ENCODE peak calls at places on chromosome 13, in four cellular contexts. One of them, this sample, is unnamed.

GRCh38 chr13:95540848-95541247 is 11.7 kb upstream of the CLDN10 start:
- DNase-seq in tibial artery: no peak
- DNase-seq in fibroblast of the conjunctiva: no peak
- DNase-seq in Calu3: no peak
- DNase-seq in this sample: no peak

GRCh38 chr13:49833402-49833801 is 40.9 kb upstream of the KPNA3 start:
- DNase-seq in fibroblast of the conjunctiva: no peak
- DNase-seq in tibial artery: no peak
- DNase-seq in Calu3: no peak
- DNase-seq in this sample: no peak

GRCh38 chr13:110628952-110629701 is 13.8 kb downstream of the NAXD start:
- DNase-seq in Calu3: no peak
- DNase-seq in tibial artery: no peak
- DNase-seq in fibroblast of the conjunctiva: no peak
- DNase-seq in this sample: no peak

GRCh38 chr13:111564657-111565056 is 244.2 kb downstream of the TEX29 start:
- DNase-seq in fibroblast of the conjunctiva: no peak
- DNase-seq in Calu3: no peak
- DNase-seq in tibial artery: no peak
- DNase-seq in this sample: no peak

GRCh38 chr13:23547000-23547590 is 23.1 kb upstream of the TNFRSF19 start:
- DNase-seq in fibroblast of the conjunctiva: peak; percentile 5
- DNase-seq in Calu3: no peak
- DNase-seq in tibial artery: no peak
- DNase-seq in this sample: no peak

GRCh38 chr13:79492313-79492798 is 11.4 kb downstream of the NDFIP2 start:
- DNase-seq in Calu3: no peak
- DNase-seq in tibial artery: no peak
- DNase-seq in fibroblast of the conjunctiva: no peak
- DNase-seq in this sample: no peak

GRCh38 chr13:112510002-112510780 is 77.8 kb downstream of the TUBGCP3 start:
- DNase-seq in tibial artery: no peak
- DNase-seq in Calu3: no peak
- DNase-seq in fibroblast of the conjunctiva: peak; percentile 63
- DNase-seq in this sample: no peak

GRCh38 chr13:39419068-39419467 is 183.9 kb downstream of the LHFPL6 start:
- DNase-seq in tibial artery: no peak
- DNase-seq in fibroblast of the conjunctiva: no peak
- DNase-seq in Calu3: no peak
- DNase-seq in this sample: no peak

GRCh38 chr13:70844391-70845108 is 736.3 kb upstream of the KLHL1 start:
- DNase-seq in fibroblast of the conjunctiva: no peak
- DNase-seq in tibial artery: no peak
- DNase-seq in Calu3: no peak
- DNase-seq in this sample: no peak

GRCh38 chr13:26599885-26600284 is 42.4 kb downstream of the WASF3 start:
- DNase-seq in Calu3: no peak
- DNase-seq in tibial artery: no peak
- DNase-seq in fibroblast of the conjunctiva: no peak
- DNase-seq in this sample: no peak

GRCh38 chr13:97849305-97849704 is 104.2 kb upstream of the IPO5 start:
- DNase-seq in fibroblast of the conjunctiva: no peak
- DNase-seq in tibial artery: no peak
- DNase-seq in Calu3: no peak
- DNase-seq in this sample: no peak

GRCh38 chr13:77478645-77478997 is 56.9 kb upstream of the SCEL start:
- DNase-seq in tibial artery: no peak
- DNase-seq in fibroblast of the conjunctiva: no peak
- DNase-seq in Calu3: no peak
- DNase-seq in this sample: no peak

GRCh38 chr13:108496364-108497215 is 132.8 kb upstream of the MYO16 start:
- DNase-seq in tibial artery: no peak
- DNase-seq in Calu3: no peak
- DNase-seq in fibroblast of the conjunctiva: no peak
- DNase-seq in this sample: no peak

GRCh38 chr13:111314852-111315251 is 5.6 kb upstream of the TEX29 start:
- DNase-seq in tibial artery: no peak
- DNase-seq in fibroblast of the conjunctiva: no peak
- DNase-seq in Calu3: no peak
- DNase-seq in this sample: no peak

GRCh38 chr13:36377822-36378480 is 31.8 kb upstream of the SPART start:
- DNase-seq in Calu3: no peak
- DNase-seq in tibial artery: no peak
- DNase-seq in fibroblast of the conjunctiva: no peak
- DNase-seq in this sample: no peak

GRCh38 chr13:106661236-106661635 is 93.3 kb upstream of the ARGLU1 start:
- DNase-seq in fibroblast of the conjunctiva: no peak
- DNase-seq in tibial artery: no peak
- DNase-seq in Calu3: no peak
- DNase-seq in this sample: no peak

GRCh38 chr13:27171244-27171829 is at the start of gene USP12:
- DNase-seq in tibial artery: no peak
- DNase-seq in fibroblast of the conjunctiva: no peak
- DNase-seq in Calu3: peak; percentile 54
- DNase-seq in this sample: no peak

GRCh38 chr13:91187522-91187921 is 160.0 kb upstream of the MIR17HG start:
- DNase-seq in tibial artery: no peak
- DNase-seq in Calu3: no peak
- DNase-seq in fibroblast of the conjunctiva: no peak
- DNase-seq in this sample: no peak

GRCh38 chr13:33958964-33959363 is 141.0 kb downstream of the RFC3 start:
- DNase-seq in fibroblast of the conjunctiva: no peak
- DNase-seq in tibial artery: no peak
- DNase-seq in Calu3: no peak
- DNase-seq in this sample: no peak

GRCh38 chr13:37648604-37649003 is 50.0 kb upstream of the POSTN start:
- DNase-seq in tibial artery: no peak
- DNase-seq in Calu3: no peak
- DNase-seq in fibroblast of the conjunctiva: peak; percentile 30
- DNase-seq in this sample: no peak

GRCh38 chr13:48909088-48909389 is 66.7 kb upstream of the FNDC3A start:
- DNase-seq in fibroblast of the conjunctiva: no peak
- DNase-seq in tibial artery: no peak
- DNase-seq in Calu3: no peak
- DNase-seq in this sample: no peak

GRCh38 chr13:20191311-20191901 is 1.3 kb downstream of the GJB2 start:
- DNase-seq in fibroblast of the conjunctiva: no peak
- DNase-seq in Calu3: no peak
- DNase-seq in tibial artery: no peak
- DNase-seq in this sample: no peak

GRCh38 chr13:79709526-79709925 is 228.6 kb downstream of the NDFIP2 start:
- DNase-seq in fibroblast of the conjunctiva: no peak
- DNase-seq in Calu3: no peak
- DNase-seq in tibial artery: no peak
- DNase-seq in this sample: no peak

GRCh38 chr13:98274921-98275487 is 97.9 kb upstream of the RNF113B start:
- DNase-seq in tibial artery: no peak
- DNase-seq in fibroblast of the conjunctiva: no peak
- DNase-seq in Calu3: no peak
- DNase-seq in this sample: no peak

GRCh38 chr13:61246351-61246750 is 169.3 kb downstream of the PCDH20 start:
- DNase-seq in fibroblast of the conjunctiva: no peak
- DNase-seq in Calu3: no peak
- DNase-seq in tibial artery: no peak
- DNase-seq in this sample: no peak

GRCh38 chr13:27599845-27600553 is 20.3 kb downstream of the LNX2 start:
- DNase-seq in tibial artery: no peak
- DNase-seq in fibroblast of the conjunctiva: peak; percentile 20
- DNase-seq in Calu3: peak; percentile 33
- DNase-seq in this sample: no peak

GRCh38 chr13:52348983-52349780 is 56.8 kb downstream of the THSD1 start:
- DNase-seq in fibroblast of the conjunctiva: no peak
- DNase-seq in tibial artery: no peak
- DNase-seq in Calu3: peak; percentile 32
- DNase-seq in this sample: no peak

GRCh38 chr13:63944896-63945295 is 2529.2 kb upstream of the PCDH20 start:
- DNase-seq in Calu3: no peak
- DNase-seq in fibroblast of the conjunctiva: no peak
- DNase-seq in tibial artery: no peak
- DNase-seq in this sample: no peak

GRCh38 chr13:40164137-40164536 is 502.3 kb downstream of the FOXO1 start:
- DNase-seq in fibroblast of the conjunctiva: no peak
- DNase-seq in Calu3: peak; percentile 11
- DNase-seq in tibial artery: peak; percentile 39
- DNase-seq in this sample: no peak

GRCh38 chr13:40490086-40490723 is 176.2 kb downstream of the FOXO1 start:
- DNase-seq in Calu3: peak; percentile 41
- DNase-seq in tibial artery: no peak
- DNase-seq in fibroblast of the conjunctiva: no peak
- DNase-seq in this sample: peak; percentile 11

GRCh38 chr13:46759861-46760260 is 37.1 kb downstream of the ESD start:
- DNase-seq in Calu3: no peak
- DNase-seq in fibroblast of the conjunctiva: no peak
- DNase-seq in tibial artery: no peak
- DNase-seq in this sample: no peak

GRCh38 chr13:113432509-113433270 is 20.6 kb downstream of the ADPRHL1 start:
- DNase-seq in fibroblast of the conjunctiva: no peak
- DNase-seq in Calu3: no peak
- DNase-seq in tibial artery: no peak
- DNase-seq in this sample: no peak

GRCh38 chr13:112764864-112765561 is 75.2 kb downstream of the ATP11A start:
- DNase-seq in tibial artery: no peak
- DNase-seq in Calu3: no peak
- DNase-seq in fibroblast of the conjunctiva: no peak
- DNase-seq in this sample: no peak

GRCh38 chr13:109945206-109945960 is 159.0 kb upstream of the IRS2 start:
- DNase-seq in tibial artery: no peak
- DNase-seq in fibroblast of the conjunctiva: no peak
- DNase-seq in Calu3: no peak
- DNase-seq in this sample: no peak

GRCh38 chr13:92716749-92717148 is 509.9 kb upstream of the GPC6 start:
- DNase-seq in tibial artery: no peak
- DNase-seq in fibroblast of the conjunctiva: peak; percentile 14
- DNase-seq in Calu3: no peak
- DNase-seq in this sample: no peak

GRCh38 chr13:98768522-98768921 is 16.1 kb upstream of the SLC15A1 start:
- DNase-seq in tibial artery: no peak
- DNase-seq in fibroblast of the conjunctiva: no peak
- DNase-seq in Calu3: no peak
- DNase-seq in this sample: no peak

GRCh38 chr13:74246398-74246975 is 112.3 kb upstream of the KLF12 start:
- DNase-seq in fibroblast of the conjunctiva: peak; percentile 17
- DNase-seq in Calu3: no peak
- DNase-seq in tibial artery: peak; percentile 22
- DNase-seq in this sample: no peak

GRCh38 chr13:48994731-48995130 is 19.0 kb downstream of the FNDC3A start:
- DNase-seq in fibroblast of the conjunctiva: no peak
- DNase-seq in Calu3: no peak
- DNase-seq in tibial artery: no peak
- DNase-seq in this sample: no peak

GRCh38 chr13:31485651-31486051 is 253.7 kb upstream of the RXFP2 start:
- DNase-seq in fibroblast of the conjunctiva: no peak
- DNase-seq in Calu3: no peak
- DNase-seq in tibial artery: no peak
- DNase-seq in this sample: no peak

GRCh38 chr13:61045197-61045596 is 370.5 kb downstream of the PCDH20 start:
- DNase-seq in Calu3: no peak
- DNase-seq in fibroblast of the conjunctiva: no peak
- DNase-seq in tibial artery: no peak
- DNase-seq in this sample: no peak